ENCODE peak calls at places on chromosomes 6 and 20, in four cellular contexts. A is AG09309; G is CD4-positive, alpha-beta T cell; F is fibroblast of the aortic adventitia. E is an unnamed sample.

GRCh38 chr6:33123732-33124524 is 48.1 kb downstream of the HLA-DPB1 start:
- DNase-seq in A (no peak), G (no peak), F (peak; percentile 47), E (no peak)

GRCh38 chr6:111852704-111853103 is 20.5 kb downstream of the FYN start:
- DNase-seq in A (no peak), G (no peak), F (peak; percentile 63), E (no peak)

GRCh38 chr20:55469074-55469473 is 536.2 kb downstream of the CBLN4 start:
- DNase-seq in A (no peak), G (no peak), F (no peak), E (no peak)

GRCh38 chr6:106125925-106126435 is 39.8 kb downstream of the PRDM1 start:
- DNase-seq in A (no peak), G (no peak), F (no peak), E (no peak)

GRCh38 chr6:150099546-150099945 is 30.6 kb upstream of the ULBP3 start:
- DNase-seq in A (no peak), G (no peak), F (no peak), E (no peak)

GRCh38 chr20:14336667-14337066 is 745 bp downstream of the FLRT3 start:
- DNase-seq in A (no peak), G (no peak), F (peak; percentile 33), E (no peak)

GRCh38 chr6:53095270-53095669 is 30.1 kb downstream of the FBXO9 start:
- DNase-seq in A (no peak), G (no peak), F (no peak), E (no peak)

GRCh38 chr6:153145591-153145990 is 14.5 kb upstream of the RGS17 start:
- DNase-seq in A (no peak), G (no peak), F (no peak), E (no peak)

GRCh38 chr20:24672886-24673677 is 203.7 kb downstream of the SYNDIG1 start:
- DNase-seq in A (peak; percentile 89), G (peak; percentile 11), F (peak; percentile 98), E (no peak)

GRCh38 chr6:139752086-139752485 is 377.6 kb upstream of the CITED2 start:
- DNase-seq in A (no peak), G (no peak), F (no peak), E (no peak)

GRCh38 chr6:169838291-169839028 is 87.0 kb downstream of the ERMARD start:
- DNase-seq in A (no peak), G (no peak), F (no peak), E (no peak)

GRCh38 chr6:33416386-33417126 is 1.4 kb downstream of the CUTA start:
- DNase-seq in A (no peak), G (no peak), F (no peak), E (no peak)

GRCh38 chr20:13141541-13141940 is 79.5 kb upstream of the ISM1 start:
- DNase-seq in A (peak; percentile 23), G (no peak), F (peak; percentile 39), E (no peak)

GRCh38 chr6:141097471-141097870 is 1035.3 kb upstream of the GJE1 start:
- DNase-seq in A (no peak), G (no peak), F (peak; percentile 22), E (no peak)

GRCh38 chr6:3318226-3318625 is 59.5 kb downstream of the PSMG4 start:
- DNase-seq in A (no peak), G (peak; percentile 44), F (no peak), E (no peak)

GRCh38 chr6:39790772-39791171 is 1.4 kb upstream of the DAAM2 start:
- DNase-seq in A (no peak), G (no peak), F (no peak), E (no peak)

GRCh38 chr6:159114569-159114968 is 54.6 kb upstream of the FNDC1 start:
- DNase-seq in A (no peak), G (no peak), F (no peak), E (no peak)

GRCh38 chr6:25010917-25011625 is 75.3 kb upstream of the RIPOR2 start:
- DNase-seq in A (no peak), G (no peak), F (peak; percentile 58), E (no peak)

GRCh38 chr20:19692100-19692499 is 66.0 kb upstream of the RIN2 start:
- DNase-seq in A (no peak), G (no peak), F (peak; percentile 62), E (no peak)

GRCh38 chr20:19027971-19028370 is 184.5 kb upstream of the SLC24A3 start:
- DNase-seq in A (no peak), G (no peak), F (no peak), E (no peak)

GRCh38 chr20:48154040-48154439 is 368.8 kb upstream of the SULF2 start:
- DNase-seq in A (no peak), G (no peak), F (no peak), E (no peak)

GRCh38 chr6:3865463-3865862 is 16.3 kb downstream of the FAM50B start:
- DNase-seq in A (no peak), G (no peak), F (no peak), E (no peak)

GRCh38 chr20:64143018-64143801 is 21.0 kb upstream of the MYT1 start:
- DNase-seq in A (no peak), G (no peak), F (no peak), E (no peak)

GRCh38 chr6:17013701-17014100 is 88.1 kb upstream of the STMND1 start:
- DNase-seq in A (peak; percentile 53), G (no peak), F (peak; percentile 79), E (no peak)

GRCh38 chr6:32166411-32167061 is 2.1 kb downstream of the EGFL8 start:
- DNase-seq in A (no peak), G (no peak), F (no peak), E (no peak)

GRCh38 chr6:109939654-109940053 is 38.5 kb upstream of the GPR6 start:
- DNase-seq in A (no peak), G (no peak), F (peak; percentile 1), E (no peak)

GRCh38 chr6:144548525-144548924 is 263.4 kb downstream of the UTRN start:
- DNase-seq in A (no peak), G (no peak), F (no peak), E (no peak)

GRCh38 chr20:438581-439469 is 23.5 kb downstream of the TBC1D20 start:
- DNase-seq in A (no peak), G (peak; percentile 62), F (no peak), E (no peak)

GRCh38 chr20:37615507-37616425 is 78.1 kb upstream of the CTNNBL1 start:
- DNase-seq in A (no peak), G (peak; percentile 58), F (no peak), E (no peak)

GRCh38 chr6:38776515-38776914 is 61.4 kb downstream of the DNAH8 start:
- DNase-seq in A (no peak), G (no peak), F (peak; percentile 0), E (no peak)

GRCh38 chr20:56630506-56631317 is 1.6 kb downstream of the TFAP2C start:
- DNase-seq in A (no peak), G (no peak), F (no peak), E (no peak)
- TF ChIP-seq CTCF in A (no peak), G (no peak), F (no peak), E (peak; percentile 7)

DNA sequence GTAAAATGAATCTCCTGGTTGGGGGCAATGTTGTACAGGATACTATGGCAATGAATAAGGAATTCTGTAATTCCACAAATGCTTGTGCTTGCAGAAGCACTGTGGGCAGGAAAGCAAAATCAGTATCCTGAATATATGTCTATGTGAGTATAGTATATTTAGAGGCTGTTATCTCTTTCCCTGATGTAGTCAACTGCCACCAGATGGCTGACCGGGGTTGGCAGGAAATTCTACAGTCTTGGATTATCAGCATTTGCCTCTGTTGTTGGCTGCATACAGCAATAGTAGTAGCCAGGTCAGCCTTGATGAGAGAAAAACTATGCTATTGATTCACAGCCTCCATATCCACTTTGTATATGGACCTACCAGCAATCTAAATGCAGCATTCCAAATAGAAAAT is 425.1 kb upstream of the JAG1 start:
- DNase-seq in A (no peak), G (no peak), F (no peak), E (no peak)
- TF ChIP-seq CTCF in A (peak; percentile 17), G (no peak), F (peak; percentile 11), E (no peak)

DNA sequence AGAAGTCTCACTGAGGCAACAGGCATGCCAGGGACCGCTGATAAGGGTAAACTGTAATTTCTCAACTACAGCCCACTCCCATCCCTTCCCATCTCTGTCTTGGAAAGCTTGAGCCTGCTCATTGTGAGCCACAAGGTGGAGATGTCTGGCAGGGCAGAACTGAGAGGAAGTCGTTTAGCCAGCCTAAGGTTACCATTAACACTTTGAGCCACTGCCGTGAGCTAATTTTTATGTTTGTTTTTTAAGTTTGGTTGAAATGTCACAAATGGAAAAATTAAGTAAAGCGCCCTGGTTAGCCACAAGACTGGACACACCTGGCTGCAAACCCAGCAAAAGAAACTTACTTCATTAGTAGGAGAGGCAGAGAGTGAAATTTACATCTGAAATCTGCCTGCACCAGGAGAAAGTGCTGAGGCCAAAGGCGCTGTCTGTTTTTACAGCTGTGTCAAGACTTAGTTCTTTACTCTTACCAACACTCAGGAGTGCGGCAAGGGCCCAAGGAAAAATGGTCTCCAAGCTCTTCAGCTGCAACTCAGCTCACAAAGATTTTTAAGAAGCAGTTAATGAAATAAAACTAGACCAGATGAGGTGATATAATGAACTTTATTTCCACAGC is 50.0 kb upstream of the FAM83C start:
- DNase-seq in A (no peak), G (no peak), F (peak; percentile 23), E (no peak)
- TF ChIP-seq CTCF in A (peak; percentile 32), G (no peak), F (peak; percentile 48), E (no peak)

DNA sequence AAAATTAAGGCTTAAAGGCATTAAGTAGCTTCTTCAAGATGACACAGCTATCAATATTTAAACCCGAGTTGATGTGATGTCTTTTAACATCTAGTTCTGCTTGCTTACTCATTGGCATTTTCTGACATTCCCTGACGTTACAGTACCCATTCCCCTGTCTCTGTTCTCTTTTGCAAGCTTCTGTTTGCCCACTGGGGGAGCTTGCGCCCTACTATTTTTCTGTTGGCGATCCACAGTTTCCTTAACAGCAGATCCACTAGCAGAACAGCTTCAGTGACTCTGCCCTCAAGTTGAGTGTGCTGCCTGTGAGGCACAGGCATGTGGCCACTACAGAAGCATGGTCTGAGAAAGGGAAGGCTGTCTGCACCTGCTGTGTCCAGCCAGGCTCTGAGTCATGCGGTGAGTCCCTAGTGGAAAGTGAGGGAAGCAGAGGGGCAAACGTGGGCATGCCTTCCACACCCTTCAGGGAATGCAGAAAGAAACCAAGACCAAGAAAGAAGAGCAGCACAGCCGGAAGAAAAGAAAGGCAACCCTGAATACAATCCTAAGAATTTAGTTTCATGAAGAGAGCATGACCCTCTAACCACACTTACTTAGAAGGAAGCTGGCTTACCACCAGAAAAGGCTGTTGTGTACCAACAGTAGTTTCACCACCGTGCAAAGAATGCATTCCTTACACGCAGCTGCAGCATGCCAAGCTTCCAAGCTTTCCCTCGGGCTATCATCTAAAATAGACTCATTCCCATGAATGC is 97.7 kb upstream of the VGLL2 start:
- DNase-seq in A (no peak), G (no peak), F (no peak), E (no peak)
- TF ChIP-seq CTCF in A (no peak), G (no peak), F (no peak), E (peak; percentile 32)

GRCh38 chr6:121858310-121858709 is 422.9 kb downstream of the GJA1 start:
- DNase-seq in A (no peak), G (no peak), F (no peak), E (no peak)
- TF ChIP-seq CTCF in A (no peak), G (no peak), F (no peak), E (no peak)

GRCh38 chr6:125584468-125584939 is 164.9 kb upstream of the HEY2 start:
- DNase-seq in A (no peak), G (no peak), F (no peak), E (no peak)
- TF ChIP-seq CTCF in A (no peak), G (no peak), F (no peak), E (no peak)

GRCh38 chr6:23176883-23177282 is 607.5 kb downstream of the HDGFL1 start:
- DNase-seq in A (no peak), G (no peak), F (no peak), E (no peak)
- TF ChIP-seq CTCF in A (no peak), G (no peak), F (no peak), E (no peak)

GRCh38 chr20:33239979-33240736 is 4.4 kb downstream of the BPIFA1 start:
- DNase-seq in A (no peak), G (no peak), F (no peak), E (no peak)
- TF ChIP-seq CTCF in A (no peak), G (no peak), F (no peak), E (no peak)

E was measured in progenitor cell of endocrine pancreas.